ENCODE peak calls at places on chromosome 9, in eight cellular contexts. Z, Q, I, X, L, N, T and O are unnamed samples.

GRCh38 chr9:26053954-26054353 is 375.7 kb upstream of the TUSC1 start:
- DNase-seq in Z (no peak), Q (no peak), I (no peak), X (no peak), L (no peak), N (no peak), T (no peak), O (no peak)

GRCh38 chr9:127458921-127459320 is 7.6 kb downstream of the LRSAM1 start:
- DNase-seq in Z (no peak), Q (peak; percentile 81), I (no peak), X (no peak), L (no peak), N (no peak), T (no peak), O (no peak)

GRCh38 chr9:33101104-33101951 is 24.9 kb upstream of the SMU1 start:
- DNase-seq in Z (no peak), Q (no peak), I (peak; percentile 40), X (no peak), L (no peak), N (peak; percentile 81), T (no peak), O (peak; percentile 50)

GRCh38 chr9:94852373-94852772 is 125.9 kb downstream of the AOPEP start:
- DNase-seq in Z (no peak), Q (no peak), I (no peak), X (no peak), L (no peak), N (no peak), T (no peak), O (no peak)

GRCh38 chr9:79542735-79543504 is 28.8 kb upstream of the TLE4 start:
- DNase-seq in Z (no peak), Q (no peak), I (no peak), X (no peak), L (no peak), N (no peak), T (no peak), O (no peak)

GRCh38 chr9:110954822-110955291 is 83.4 kb downstream of the LPAR1 start:
- DNase-seq in Z (no peak), Q (no peak), I (no peak), X (no peak), L (no peak), N (no peak), T (no peak), O (no peak)

GRCh38 chr9:98129451-98129881 is 10.4 kb upstream of the TRIM14 start:
- DNase-seq in Z (no peak), Q (no peak), I (no peak), X (no peak), L (peak; percentile 81), N (no peak), T (peak; percentile 31), O (no peak)

GRCh38 chr9:131289301-131290038 is at the start of gene PLPP7:
- DNase-seq in Z (peak; percentile 49), Q (peak; percentile 95), I (no peak), X (no peak), L (no peak), N (no peak), T (peak; percentile 44), O (no peak)

GRCh38 chr9:137454145-137454505 is 5.0 kb downstream of the NSMF start:
- DNase-seq in Z (peak; percentile 84), Q (peak; percentile 63), I (no peak), X (no peak), L (peak; percentile 92), N (peak; percentile 56), T (peak; percentile 78), O (no peak)

GRCh38 chr9:69951411-69951810 is 92.2 kb upstream of the MAMDC2 start:
- DNase-seq in Z (no peak), Q (no peak), I (no peak), X (no peak), L (no peak), N (no peak), T (no peak), O (no peak)

GRCh38 chr9:89740722-89741121 is 135.9 kb downstream of the GADD45G start:
- DNase-seq in Z (no peak), Q (no peak), I (no peak), X (no peak), L (peak; percentile 84), N (no peak), T (peak; percentile 49), O (no peak)

GRCh38 chr9:89686134-89686533 is 81.3 kb downstream of the GADD45G start:
- DNase-seq in Z (no peak), Q (no peak), I (no peak), X (no peak), L (no peak), N (peak; percentile 51), T (no peak), O (peak; percentile 99)

GRCh38 chr9:71242081-71242480 is 120.7 kb upstream of the TRPM3 start:
- DNase-seq in Z (no peak), Q (no peak), I (no peak), X (no peak), L (no peak), N (no peak), T (no peak), O (no peak)

GRCh38 chr9:97059661-97060060 is 20.7 kb upstream of the CTSV start:
- DNase-seq in Z (no peak), Q (no peak), I (no peak), X (no peak), L (no peak), N (peak; percentile 50), T (no peak), O (peak; percentile 91)

GRCh38 chr9:38432922-38433510 is 8.8 kb upstream of the IGFBPL1 start:
- DNase-seq in Z (no peak), Q (no peak), I (peak; percentile 34), X (no peak), L (no peak), N (no peak), T (no peak), O (peak; percentile 51)

GRCh38 chr9:93859431-93860215 is 95.5 kb downstream of the BARX1 start:
- DNase-seq in Z (no peak), Q (no peak), I (no peak), X (no peak), L (no peak), N (no peak), T (no peak), O (no peak)

GRCh38 chr9:136568288-136569081 is 22.6 kb upstream of the NOTCH1 start:
- DNase-seq in Z (no peak), Q (peak; percentile 72), I (no peak), X (no peak), L (no peak), N (no peak), T (no peak), O (no peak)

GRCh38 chr9:134644715-134645606 is 3.4 kb downstream of the COL5A1 start:
- DNase-seq in Z (no peak), Q (peak; percentile 84), I (peak; percentile 91), X (no peak), L (no peak), N (peak; percentile 60), T (peak; percentile 60), O (peak; percentile 99)

GRCh38 chr9:134643306-134643705 is 1.7 kb downstream of the COL5A1 start:
- DNase-seq in Z (no peak), Q (no peak), I (no peak), X (no peak), L (no peak), N (no peak), T (no peak), O (peak; percentile 59)

GRCh38 chr9:134648701-134649525 is 7.3 kb downstream of the COL5A1 start:
- DNase-seq in Z (peak; percentile 38), Q (peak; percentile 25), I (no peak), X (no peak), L (peak; percentile 27), N (no peak), T (no peak), O (no peak)

GRCh38 chr9:134647359-134648115 is 5.9 kb downstream of the COL5A1 start:
- DNase-seq in Z (no peak), Q (no peak), I (no peak), X (no peak), L (no peak), N (no peak), T (no peak), O (no peak)

DNA sequence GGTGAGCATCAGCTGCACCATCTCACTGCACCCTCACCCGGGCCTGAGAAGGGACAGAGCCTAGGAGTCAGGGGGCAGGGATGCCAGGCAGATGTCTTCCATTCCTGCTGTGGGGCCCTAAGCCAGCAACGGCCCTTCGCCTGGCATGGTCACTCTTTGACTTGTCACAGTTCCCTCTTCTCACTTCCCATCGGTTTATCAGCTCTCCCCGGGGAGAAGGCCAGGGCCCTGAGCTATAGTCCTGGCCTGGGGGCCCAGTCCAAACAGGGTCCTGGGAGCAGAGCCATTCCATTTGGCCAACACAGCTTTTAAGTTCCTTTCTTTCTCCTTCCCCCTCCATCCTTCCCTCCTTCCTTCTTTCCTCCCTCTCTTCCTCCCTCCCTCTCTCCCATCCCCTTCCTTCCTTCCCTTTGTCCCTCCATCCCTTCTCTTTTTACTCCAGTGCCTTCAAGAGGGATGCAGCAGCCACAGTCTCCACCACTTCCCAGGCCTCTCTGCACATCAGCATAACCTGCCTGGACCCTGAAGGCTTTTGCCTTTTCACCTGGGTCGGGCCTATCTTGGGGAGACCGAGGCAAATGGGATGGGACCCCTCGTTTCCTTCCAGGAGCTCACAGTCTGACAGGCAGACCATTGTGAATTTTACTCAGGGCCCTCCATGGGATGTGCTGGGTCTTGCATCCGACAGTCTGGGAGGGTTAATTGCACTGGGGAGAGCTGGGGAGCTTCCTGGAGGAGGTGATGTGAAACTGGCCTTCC is 4.2 kb downstream of the COL5A1 start:
- DNase-seq in Z (no peak), Q (no peak), I (no peak), X (no peak), L (no peak), N (no peak), T (no peak), O (no peak)
- H3K27ac ChIP-seq in Z (peak overlapping the region; percentile 36), Q (peak overlapping the region; percentile 76), I (peak overlapping the region; percentile 72), X (no peak overlapping the region), L (peak overlapping the region; percentile 44), N (peak overlapping the region; percentile 19), T (peak overlapping the region; percentile 82), O (peak overlapping the region; percentile 97)

GRCh38 chr9:99385215-99385614 is 163.1 kb downstream of the SEC61B start:
- DNase-seq in Z (no peak), Q (no peak), I (no peak), X (no peak), L (peak; percentile 9), N (no peak), T (no peak), O (no peak)
- TF ChIP-seq CTCF in Z (no peak), Q (no peak), I (no peak), X (no peak), L (no peak), N (no peak), T (no peak), O (no peak)

GRCh38 chr9:74887041-74887980 is at the start of gene TRPM6:
- DNase-seq in Z (peak; percentile 86), Q (peak; percentile 87), I (peak; percentile 35), X (no peak), L (peak; percentile 95), N (peak; percentile 72), T (peak; percentile 84), O (peak; percentile 59)
- H3K27ac ChIP-seq in Z (peak within 1 kb of the TSS; percentile 53), Q (peak within 1 kb of the TSS; percentile 73), I (peak within 1 kb of the TSS; percentile 69), X (no peak within 1 kb of the TSS), L (peak within 1 kb of the TSS; percentile 84), N (peak within 1 kb of the TSS; percentile 75), T (peak within 1 kb of the TSS; percentile 81), O (peak within 1 kb of the TSS; percentile 51)

DNA sequence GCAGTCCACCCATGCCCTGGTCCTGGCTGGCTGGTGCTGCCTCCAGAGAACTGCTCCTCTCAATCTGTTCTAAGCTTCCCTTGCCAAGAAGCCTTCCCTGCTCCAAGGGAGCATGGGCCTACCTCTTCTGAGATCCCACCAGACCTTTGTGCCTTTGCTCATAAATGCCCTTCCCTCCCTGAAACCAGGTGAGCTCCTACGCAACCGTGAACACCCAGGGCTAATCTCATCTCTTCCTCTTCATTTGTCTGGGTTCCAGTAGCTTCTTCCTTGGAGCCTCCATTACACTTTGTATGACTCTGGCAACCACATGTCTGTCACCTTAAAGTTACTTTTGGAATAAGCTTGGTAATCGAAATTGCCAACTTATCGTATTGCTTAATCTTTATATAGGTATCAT is 270.6 kb downstream of the PBX3 start:
- DNase-seq in Z (peak; percentile 16), Q (no peak), I (no peak), X (no peak), L (no peak), N (no peak), T (no peak), O (no peak)
- TF ChIP-seq CTCF in Z (no peak), Q (no peak), I (no peak), X (no peak), L (no peak), N (no peak), T (no peak), O (no peak)